ENCODE peak calls at places on chromosomes 7 and 10, in six cellular contexts. G is HT1080; D is nephron progenitor cell; Z is activated naive CD4-positive, alpha-beta T cell treated with anti-CD3 and anti-CD28 coated beads, Interleukin-2, amount 10 ng/mL, durations not matched to agents 7 days and 5 days; Q is glutamatergic neuron; E is ovary. N is an unnamed sample.

GRCh38 chr7:76252020-76252419 is 50.3 kb downstream of the SRRM3 start:
- DNase-seq in G (no peak), D (no peak), Z (no peak), Q (no peak), E (no peak), N (no peak)

GRCh38 chr10:99161194-99161593 is 74.5 kb downstream of the HPSE2 start:
- DNase-seq in G (no peak), D (no peak), Z (no peak), Q (no peak), E (no peak), N (no peak)

GRCh38 chr10:85138046-85138445 is 809.7 kb downstream of the CCSER2 start:
- DNase-seq in G (no peak), D (no peak), Z (no peak), Q (no peak), E (no peak), N (no peak)

GRCh38 chr7:159112136-159113011 is 32.3 kb downstream of the VIPR2 start:
- DNase-seq in G (no peak), D (no peak), Z (peak; percentile 34), Q (no peak), E (no peak), N (no peak)

GRCh38 chr10:11095374-11095785 is 77.7 kb downstream of the CELF2 start:
- DNase-seq in G (no peak), D (no peak), Z (no peak), Q (no peak), E (no peak), N (no peak)

GRCh38 chr10:63554666-63555065 is 33.5 kb downstream of the REEP3 start:
- DNase-seq in G (peak; percentile 95), D (no peak), Z (peak; percentile 57), Q (no peak), E (no peak), N (no peak)

GRCh38 chr7:42414028-42414427 is 177.0 kb upstream of the GLI3 start:
- DNase-seq in G (peak; percentile 23), D (no peak), Z (no peak), Q (no peak), E (no peak), N (no peak)

GRCh38 chr10:62199584-62199983 is 69.1 kb downstream of the RTKN2 start:
- DNase-seq in G (no peak), D (no peak), Z (no peak), Q (no peak), E (no peak), N (no peak)

GRCh38 chr10:62554632-62555199 is 180.5 kb downstream of the ZNF365 start:
- DNase-seq in G (peak; percentile 44), D (peak; percentile 3), Z (no peak), Q (peak; percentile 25), E (no peak), N (no peak)

GRCh38 chr10:12699258-12699700 is 302.2 kb downstream of the CCDC3 start:
- DNase-seq in G (no peak), D (no peak), Z (no peak), Q (no peak), E (no peak), N (no peak)

GRCh38 chr7:104843198-104843597 is 170.8 kb upstream of the KMT2E start:
- DNase-seq in G (no peak), D (no peak), Z (no peak), Q (no peak), E (no peak), N (no peak)

GRCh38 chr7:13908667-13909382 is 80.6 kb downstream of the ETV1 start:
- DNase-seq in G (peak; percentile 52), D (no peak), Z (no peak), Q (no peak), E (no peak), N (no peak)

GRCh38 chr10:114683162-114683561 is 25.1 kb upstream of the ABLIM1 start:
- DNase-seq in G (no peak), D (no peak), Z (no peak), Q (no peak), E (no peak), N (no peak)

GRCh38 chr10:30057421-30057841 is 2.0 kb downstream of the JCAD start:
- DNase-seq in G (peak; percentile 37), D (no peak), Z (no peak), Q (no peak), E (no peak), N (no peak)

GRCh38 chr10:82564353-82565218 is 689.6 kb downstream of the NRG3 start:
- DNase-seq in G (peak; percentile 79), D (no peak), Z (no peak), Q (no peak), E (no peak), N (no peak)